ENCODE peak calls at places on chromosome 11, in four cellular contexts. One of them, this sample, is unnamed.

GRCh38 chr11:123536690-123537437 is 106.8 kb downstream of the GRAMD1B start:
- DNase-seq in cardiac fibroblast: peak
- DNase-seq in HCT116: no peak
- DNase-seq in B cell: no peak
- DNase-seq in this sample: no peak

GRCh38 chr11:28071305-28071704 is 36.7 kb downstream of the KIF18A start:
- DNase-seq in cardiac fibroblast: no peak
- DNase-seq in HCT116: no peak
- DNase-seq in B cell: no peak
- DNase-seq in this sample: no peak

GRCh38 chr11:67486481-67487195 is 3.8 kb downstream of the AIP start:
- DNase-seq in cardiac fibroblast: no peak
- DNase-seq in HCT116: no peak
- DNase-seq in B cell: no peak
- DNase-seq in this sample: peak

GRCh38 chr11:96014234-96014633 is 90.3 kb upstream of the MTMR2 start:
- DNase-seq in cardiac fibroblast: peak
- DNase-seq in HCT116: peak
- DNase-seq in B cell: no peak
- DNase-seq in this sample: peak

GRCh38 chr11:47270331-47271271 is 668 bp downstream of the MADD start:
- DNase-seq in cardiac fibroblast: peak
- DNase-seq in HCT116: no peak
- DNase-seq in B cell: no peak
- DNase-seq in this sample: peak

GRCh38 chr11:2701230-2701629 is 1.4 kb upstream of the KCNQ1OT1 start:
- DNase-seq in cardiac fibroblast: no peak
- DNase-seq in HCT116: no peak
- DNase-seq in B cell: no peak
- DNase-seq in this sample: no peak

GRCh38 chr11:76752321-76753175 is 30.6 kb upstream of the TSKU start:
- DNase-seq in cardiac fibroblast: peak
- DNase-seq in HCT116: no peak
- DNase-seq in B cell: no peak
- DNase-seq in this sample: no peak

GRCh38 chr11:100681064-100681502 is 6.0 kb upstream of the ARHGAP42 start:
- DNase-seq in cardiac fibroblast: peak
- DNase-seq in HCT116: peak
- DNase-seq in B cell: peak
- DNase-seq in this sample: peak

GRCh38 chr11:76232026-76232665 is 25.8 kb upstream of the WNT11 start:
- DNase-seq in cardiac fibroblast: no peak
- DNase-seq in HCT116: no peak
- DNase-seq in B cell: no peak
- DNase-seq in this sample: peak

GRCh38 chr11:103924166-103925013 is 112.0 kb upstream of the DDI1 start:
- DNase-seq in cardiac fibroblast: peak
- DNase-seq in HCT116: no peak
- DNase-seq in B cell: no peak
- DNase-seq in this sample: no peak

GRCh38 chr11:77140231-77140959 is 12.3 kb downstream of the MYO7A start:
- DNase-seq in cardiac fibroblast: peak
- DNase-seq in HCT116: no peak
- DNase-seq in B cell: no peak
- DNase-seq in this sample: no peak

GRCh38 chr11:61899146-61899841 is 7.9 kb upstream of the FADS3 start:
- DNase-seq in cardiac fibroblast: peak
- DNase-seq in HCT116: peak
- DNase-seq in B cell: peak
- DNase-seq in this sample: peak

GRCh38 chr11:77993902-77994301 is 566 bp downstream of the INTS4 start:
- DNase-seq in cardiac fibroblast: no peak
- DNase-seq in HCT116: no peak
- DNase-seq in B cell: no peak
- DNase-seq in this sample: no peak

GRCh38 chr11:18802381-18803257 is 11.0 kb upstream of the PTPN5 start:
- DNase-seq in cardiac fibroblast: peak
- DNase-seq in HCT116: peak
- DNase-seq in B cell: no peak
- DNase-seq in this sample: peak

GRCh38 chr11:33892906-33893594 is 1.2 kb upstream of the LMO2 start:
- DNase-seq in cardiac fibroblast: no peak
- DNase-seq in HCT116: no peak
- DNase-seq in B cell: no peak
- DNase-seq in this sample: no peak

GRCh38 chr11:63919267-63920125 is 2.5 kb upstream of the RCOR2 start:
- DNase-seq in cardiac fibroblast: peak
- DNase-seq in HCT116: no peak
- DNase-seq in B cell: no peak
- DNase-seq in this sample: no peak

GRCh38 chr11:113103932-113104331 is 142.7 kb downstream of the NCAM1 start:
- DNase-seq in cardiac fibroblast: no peak
- DNase-seq in HCT116: no peak
- DNase-seq in B cell: no peak
- DNase-seq in this sample: no peak

GRCh38 chr11:125108469-125108868 is 3.0 kb downstream of the TMEM218 start:
- DNase-seq in cardiac fibroblast: no peak
- DNase-seq in HCT116: no peak
- DNase-seq in B cell: no peak
- DNase-seq in this sample: no peak

GRCh38 chr11:66291706-66292542 is at the start of gene TMEM151A:
- DNase-seq in cardiac fibroblast: no peak
- DNase-seq in HCT116: no peak
- DNase-seq in B cell: no peak
- DNase-seq in this sample: no peak

GRCh38 chr11:124627546-124627945 is 4.9 kb downstream of the TBRG1 start:
- DNase-seq in cardiac fibroblast: peak
- DNase-seq in HCT116: no peak
- DNase-seq in B cell: no peak
- DNase-seq in this sample: no peak

GRCh38 chr11:93614111-93614784 is 47.2 kb upstream of the CEP295 start:
- DNase-seq in cardiac fibroblast: no peak
- DNase-seq in HCT116: peak
- DNase-seq in B cell: no peak
- DNase-seq in this sample: no peak

GRCh38 chr11:84384637-84385227 is 1098.6 kb upstream of the CCDC90B start:
- DNase-seq in cardiac fibroblast: peak
- DNase-seq in HCT116: no peak
- DNase-seq in B cell: peak
- DNase-seq in this sample: peak

GRCh38 chr11:102157219-102157618 is 47.0 kb downstream of the YAP1 start:
- DNase-seq in cardiac fibroblast: peak
- DNase-seq in HCT116: no peak
- DNase-seq in B cell: no peak
- DNase-seq in this sample: no peak

GRCh38 chr11:19769820-19770219 is 57.2 kb downstream of the NAV2 start:
- DNase-seq in cardiac fibroblast: peak
- DNase-seq in HCT116: no peak
- DNase-seq in B cell: no peak
- DNase-seq in this sample: no peak

GRCh38 chr11:88354909-88355308 is 17.4 kb upstream of the CTSC start:
- DNase-seq in cardiac fibroblast: no peak
- DNase-seq in HCT116: no peak
- DNase-seq in B cell: no peak
- DNase-seq in this sample: no peak

GRCh38 chr11:125263268-125263790 is 98.8 kb downstream of the PKNOX2 start:
- DNase-seq in cardiac fibroblast: peak
- DNase-seq in HCT116: no peak
- DNase-seq in B cell: no peak
- DNase-seq in this sample: no peak

GRCh38 chr11:35390737-35391682 is 28.3 kb downstream of the SLC1A2 start:
- DNase-seq in cardiac fibroblast: peak
- DNase-seq in HCT116: no peak
- DNase-seq in B cell: no peak
- DNase-seq in this sample: peak

GRCh38 chr11:113796663-113797259 is 17.2 kb downstream of the CLDN25 start:
- DNase-seq in cardiac fibroblast: peak
- DNase-seq in HCT116: peak
- DNase-seq in B cell: no peak
- DNase-seq in this sample: peak

GRCh38 chr11:46246514-46246913 is 30.9 kb upstream of the CREB3L1 start:
- DNase-seq in cardiac fibroblast: peak
- DNase-seq in HCT116: no peak
- DNase-seq in B cell: no peak
- DNase-seq in this sample: no peak

GRCh38 chr11:122421684-122422083 is 233.8 kb upstream of the UBASH3B start:
- DNase-seq in cardiac fibroblast: no peak
- DNase-seq in HCT116: no peak
- DNase-seq in B cell: no peak
- DNase-seq in this sample: no peak

GRCh38 chr11:65954771-65955170 is 6.8 kb upstream of the SART1 start:
- DNase-seq in cardiac fibroblast: no peak
- DNase-seq in HCT116: no peak
- DNase-seq in B cell: no peak
- DNase-seq in this sample: no peak

GRCh38 chr11:65216830-65217229 is 35.1 kb downstream of the CAPN1 start:
- DNase-seq in cardiac fibroblast: no peak
- DNase-seq in HCT116: no peak
- DNase-seq in B cell: no peak
- DNase-seq in this sample: no peak

GRCh38 chr11:115418626-115419025 is 85.6 kb downstream of the CADM1 start:
- DNase-seq in cardiac fibroblast: no peak
- DNase-seq in HCT116: no peak
- DNase-seq in B cell: no peak
- DNase-seq in this sample: no peak

DNA sequence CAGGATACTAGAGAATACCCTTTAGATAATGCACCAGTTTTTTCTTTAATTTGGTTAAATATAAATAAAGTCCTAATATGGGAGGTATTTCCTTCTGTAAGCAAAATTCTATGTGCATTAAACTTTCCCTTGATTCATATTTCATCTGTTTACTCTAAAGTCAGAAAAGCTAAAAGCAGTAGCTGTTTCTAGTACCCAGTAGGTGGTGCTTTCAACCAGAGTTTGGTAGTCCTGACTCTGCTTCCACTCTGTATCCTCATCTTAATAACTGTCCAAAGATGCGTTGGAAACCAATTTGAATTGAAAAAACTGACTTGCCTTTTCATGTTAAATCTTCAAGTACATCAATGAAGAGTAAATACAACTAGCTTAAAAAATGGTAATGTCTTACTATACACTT is 1065.2 kb downstream of the JRKL start:
- DNase-seq in cardiac fibroblast: peak
- DNase-seq in HCT116: no peak
- DNase-seq in B cell: no peak
- DNase-seq in this sample: no peak
- TF ChIP-seq CTCF in cardiac fibroblast: peak
- TF ChIP-seq CTCF in HCT116: no peak
- TF ChIP-seq CTCF in B cell: no peak
- TF ChIP-seq CTCF in this sample: no peak

GRCh38 chr11:118005224-118006152 is 19.3 kb downstream of the IL10RA start:
- DNase-seq in cardiac fibroblast: no peak
- DNase-seq in HCT116: no peak
- DNase-seq in B cell: no peak
- DNase-seq in this sample: no peak
- TF ChIP-seq CTCF in cardiac fibroblast: no peak
- TF ChIP-seq CTCF in HCT116: peak
- TF ChIP-seq CTCF in B cell: no peak
- TF ChIP-seq CTCF in this sample: no peak

DNA sequence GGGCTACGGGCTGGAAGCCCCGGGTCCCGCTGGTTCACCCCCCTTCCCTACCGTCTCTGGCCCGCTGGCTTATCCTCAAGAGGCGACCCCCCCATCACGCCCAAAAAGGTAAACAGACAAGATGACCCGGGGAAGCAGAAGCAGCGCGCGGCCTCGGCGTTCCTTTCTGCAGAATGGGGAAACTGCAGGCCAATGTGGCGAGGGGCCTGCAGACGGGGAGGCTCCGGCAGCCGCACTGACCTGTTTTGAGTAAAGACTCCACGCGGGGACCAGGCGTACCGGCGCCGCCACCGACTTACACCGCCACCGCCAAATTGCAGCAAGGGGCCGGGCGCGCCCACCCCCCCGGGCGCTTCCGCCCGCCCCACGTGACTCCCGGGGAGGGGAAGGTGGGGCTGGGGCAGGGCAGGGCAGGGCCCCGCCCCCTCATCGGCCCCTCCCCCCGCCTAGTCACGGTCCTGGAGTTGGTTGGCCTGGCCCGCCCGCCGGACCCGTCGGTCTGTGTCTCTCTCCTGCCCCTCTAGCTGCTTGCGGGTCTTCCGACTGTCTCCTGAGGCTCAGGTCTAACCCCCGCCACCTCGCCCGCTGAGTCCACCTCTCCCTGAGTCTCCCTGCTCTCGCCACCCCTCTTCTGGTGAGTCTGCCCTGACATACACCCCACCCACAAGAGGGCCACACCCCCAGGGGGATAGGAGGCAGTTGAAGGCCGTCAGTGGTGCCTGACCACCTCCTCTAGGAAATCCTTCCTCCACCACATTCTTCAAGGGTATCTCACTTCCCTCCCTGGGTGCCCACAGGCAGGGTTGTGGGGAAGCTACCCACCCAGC is at the start of gene ARAP1:
- DNase-seq in cardiac fibroblast: peak
- DNase-seq in HCT116: peak
- DNase-seq in B cell: peak
- DNase-seq in this sample: peak
- TF ChIP-seq CTCF in cardiac fibroblast: no peak
- TF ChIP-seq CTCF in HCT116: no peak
- TF ChIP-seq CTCF in B cell: peak
- TF ChIP-seq CTCF in this sample: no peak

GRCh38 chr11:106087815-106088435 is 10.5 kb downstream of the AASDHPPT start:
- DNase-seq in cardiac fibroblast: peak
- DNase-seq in HCT116: peak
- DNase-seq in B cell: no peak
- DNase-seq in this sample: no peak
- TF ChIP-seq CTCF in cardiac fibroblast: peak
- TF ChIP-seq CTCF in HCT116: peak
- TF ChIP-seq CTCF in B cell: peak
- TF ChIP-seq CTCF in this sample: peak

GRCh38 chr11:43802509-43802908 is 78.1 kb upstream of the ALKBH3 start:
- DNase-seq in cardiac fibroblast: peak
- DNase-seq in HCT116: no peak
- DNase-seq in B cell: no peak
- DNase-seq in this sample: no peak
- TF ChIP-seq CTCF in cardiac fibroblast: peak
- TF ChIP-seq CTCF in HCT116: peak
- TF ChIP-seq CTCF in B cell: no peak
- TF ChIP-seq CTCF in this sample: peak

GRCh38 chr11:58070585-58070984 is 39.8 kb downstream of the OR6Q1 start:
- DNase-seq in cardiac fibroblast: no peak
- DNase-seq in HCT116: no peak
- DNase-seq in B cell: no peak
- DNase-seq in this sample: no peak

GRCh38 chr11:58067685-58068084 is 36.9 kb downstream of the OR6Q1 start:
- DNase-seq in cardiac fibroblast: no peak
- DNase-seq in HCT116: no peak
- DNase-seq in B cell: no peak
- DNase-seq in this sample: no peak

GRCh38 chr11:58068640-58069039 is 37.9 kb downstream of the OR6Q1 start:
- DNase-seq in cardiac fibroblast: no peak
- DNase-seq in HCT116: no peak
- DNase-seq in B cell: no peak
- DNase-seq in this sample: no peak
- TF ChIP-seq CTCF in cardiac fibroblast: no peak
- TF ChIP-seq CTCF in HCT116: peak
- TF ChIP-seq CTCF in B cell: no peak
- TF ChIP-seq CTCF in this sample: no peak

This sample was measured in GM13977.